ENCODE peak calls at places on chromosomes 6 and 20, in six cellular contexts. N, Y, E, J, F and M are unnamed samples. For H3K4me1, the result is how much of the 10 kb centered on the place peaks cover.

GRCh38 chr20:9112541-9113515 is 43.9 kb downstream of the PLCB4 start:
- DNase-seq in E (no peak), F (no peak), N (peak), J (no peak), Y (no peak), M (peak)

GRCh38 chr6:42224222-42225042 is 6.8 kb upstream of the MRPS10 start:
- DNase-seq in E (no peak), Y (no peak), J (peak), N (no peak), F (no peak), M (peak)

GRCh38 chr6:89951574-89952360 is 57.5 kb downstream of the GJA10 start:
- DNase-seq in Y (no peak), E (no peak), F (no peak), J (no peak), N (peak), M (no peak)

GRCh38 chr6:169205176-169206160 is 48.2 kb downstream of the THBS2 start:
- DNase-seq in F (no peak), Y (no peak), N (no peak), E (no peak), J (no peak), M (no peak)

GRCh38 chr20:10309326-10309725 is 90.7 kb downstream of the SNAP25 start:
- DNase-seq in Y (no peak), J (peak), N (no peak), E (no peak), F (no peak), M (peak)

GRCh38 chr20:22679197-22679596 is 94.8 kb upstream of the FOXA2 start:
- DNase-seq in F (no peak), J (no peak), N (no peak), Y (no peak), E (no peak), M (no peak)

GRCh38 chr6:19210849-19211590 is 626.1 kb upstream of the ID4 start:
- DNase-seq in J (no peak), Y (no peak), N (peak), F (no peak), E (peak), M (peak)

GRCh38 chr20:33602826-33603590 is 59.1 kb upstream of the C20orf144 start:
- DNase-seq in Y (no peak), E (no peak), J (no peak), N (no peak), F (no peak), M (no peak)

GRCh38 chr6:30548375-30548774 is 7.9 kb downstream of the GNL1 start:
- DNase-seq in F (no peak), E (no peak), N (no peak), Y (no peak), J (no peak), M (no peak)

GRCh38 chr6:31972709-31973350 is 892 bp upstream of the DXO start:
- DNase-seq in F (no peak), N (no peak), J (no peak), Y (no peak), E (peak), M (no peak)

GRCh38 chr6:5996701-5997419 is 9.9 kb downstream of the NRN1 start:
- DNase-seq in E (no peak), F (no peak), J (no peak), Y (no peak), N (no peak), M (no peak)

GRCh38 chr20:37298190-37298939 is 8.9 kb downstream of the MANBAL start:
- DNase-seq in E (no peak), J (no peak), N (no peak), Y (peak), F (no peak), M (peak)

GRCh38 chr6:84618836-84619235 is 145.6 kb downstream of the TBX18 start:
- DNase-seq in Y (no peak), N (no peak), F (no peak), E (no peak), J (no peak), M (peak)

GRCh38 chr20:22684072-22684762 is 99.8 kb upstream of the FOXA2 start:
- DNase-seq in N (peak), F (peak), E (peak), J (peak), Y (peak), M (peak)

GRCh38 chr6:98894810-98895209 is 52.9 kb downstream of the FBXL4 start:
- DNase-seq in N (no peak), J (no peak), Y (no peak), E (no peak), F (no peak), M (peak)

GRCh38 chr20:53834044-53834442 is 236.4 kb downstream of the BCAS1 start:
- DNase-seq in Y (no peak), F (no peak), E (no peak), J (no peak), N (peak), M (no peak)

GRCh38 chr6:89862281-89862680 is 32.0 kb upstream of the GJA10 start:
- DNase-seq in E (no peak), F (no peak), N (no peak), J (no peak), Y (no peak), M (no peak)

GRCh38 chr6:125195526-125195925 is 42.0 kb downstream of the TPD52L1 start:
- DNase-seq in N (peak), E (no peak), F (no peak), J (no peak), Y (no peak), M (no peak)

GRCh38 chr20:19223640-19224039 is 11.2 kb downstream of the SLC24A3 start:
- DNase-seq in Y (no peak), E (no peak), J (no peak), F (no peak), N (no peak), M (no peak)

GRCh38 chr20:36407196-36407733 is 101.1 kb downstream of the DLGAP4 start:
- DNase-seq in J (no peak), F (no peak), N (no peak), E (no peak), Y (no peak), M (no peak)

GRCh38 chr6:131960371-131961133 is 9.4 kb upstream of the CCN2 start:
- DNase-seq in F (no peak), E (no peak), Y (no peak), J (no peak), N (no peak), M (no peak)

GRCh38 chr20:44952731-44953130 is 7.5 kb downstream of the TOMM34 start:
- DNase-seq in N (no peak), Y (no peak), E (no peak), F (no peak), J (no peak), M (no peak)

GRCh38 chr6:144305985-144306384 is 20.9 kb downstream of the UTRN start:
- DNase-seq in J (no peak), Y (no peak), E (no peak), F (no peak), N (no peak), M (no peak)

GRCh38 chr6:166438211-166438861 is 55.6 kb upstream of the MPC1 start:
- DNase-seq in E (no peak), F (no peak), J (no peak), Y (peak), N (no peak), M (no peak)

GRCh38 chr6:52087498-52087999 is at the start of gene PKHD1:
- DNase-seq in N (no peak), Y (peak), E (peak), J (no peak), F (peak), M (peak)

GRCh38 chr6:64874776-64875175 is 832.2 kb downstream of the EYS start:
- DNase-seq in Y (no peak), E (no peak), N (no peak), F (no peak), J (no peak), M (no peak)

GRCh38 chr20:4406627-4407026 is 315.1 kb upstream of the PRND start:
- DNase-seq in Y (no peak), F (no peak), E (peak), N (no peak), J (no peak), M (no peak)

GRCh38 chr20:31738729-31739549 is at the start of gene TPX2:
- DNase-seq in E (peak), J (peak), N (peak), F (peak), Y (peak), M (peak)

GRCh38 chr6:31738048-31738979 is 1.5 kb upstream of the MSH5 start:
- DNase-seq in E (peak), Y (peak), F (peak), N (no peak), J (no peak), M (peak)

GRCh38 chr6:15033850-15034203 is 212.0 kb upstream of the JARID2 start:
- DNase-seq in N (no peak), Y (no peak), F (no peak), E (no peak), J (no peak), M (no peak)

GRCh38 chr20:58752565-58752964 is 60.0 kb downstream of the NPEPL1 start:
- DNase-seq in N (no peak), Y (peak), J (no peak), F (no peak), E (no peak), M (no peak)

GRCh38 chr6:159726918-159727716 is at the start of gene WTAP:
- DNase-seq in E (peak), Y (peak), F (peak), N (peak), J (peak), M (peak)

GRCh38 chr6:159729598-159729997 is 2.3 kb downstream of the WTAP start:
- DNase-seq in F (no peak), J (no peak), E (no peak), Y (no peak), N (peak), M (peak)

GRCh38 chr6:159728552-159728951 is 1.2 kb downstream of the WTAP start:
- DNase-seq in F (no peak), N (no peak), J (no peak), Y (no peak), E (peak), M (no peak)

GRCh38 chr6:159726196-159726917 is 949 bp upstream of the WTAP start:
- DNase-seq in J (no peak), E (peak), N (no peak), Y (no peak), F (no peak), M (no peak)

GRCh38 chr6:159727717-159728440 is 573 bp downstream of the WTAP start:
- DNase-seq in Y (no peak), F (no peak), J (no peak), N (no peak), E (no peak), M (peak)
- H3K4me1 ChIP-seq in Y (half or more), F (under half), J (under half), N (under half), E (under half), M (under half)

DNA sequence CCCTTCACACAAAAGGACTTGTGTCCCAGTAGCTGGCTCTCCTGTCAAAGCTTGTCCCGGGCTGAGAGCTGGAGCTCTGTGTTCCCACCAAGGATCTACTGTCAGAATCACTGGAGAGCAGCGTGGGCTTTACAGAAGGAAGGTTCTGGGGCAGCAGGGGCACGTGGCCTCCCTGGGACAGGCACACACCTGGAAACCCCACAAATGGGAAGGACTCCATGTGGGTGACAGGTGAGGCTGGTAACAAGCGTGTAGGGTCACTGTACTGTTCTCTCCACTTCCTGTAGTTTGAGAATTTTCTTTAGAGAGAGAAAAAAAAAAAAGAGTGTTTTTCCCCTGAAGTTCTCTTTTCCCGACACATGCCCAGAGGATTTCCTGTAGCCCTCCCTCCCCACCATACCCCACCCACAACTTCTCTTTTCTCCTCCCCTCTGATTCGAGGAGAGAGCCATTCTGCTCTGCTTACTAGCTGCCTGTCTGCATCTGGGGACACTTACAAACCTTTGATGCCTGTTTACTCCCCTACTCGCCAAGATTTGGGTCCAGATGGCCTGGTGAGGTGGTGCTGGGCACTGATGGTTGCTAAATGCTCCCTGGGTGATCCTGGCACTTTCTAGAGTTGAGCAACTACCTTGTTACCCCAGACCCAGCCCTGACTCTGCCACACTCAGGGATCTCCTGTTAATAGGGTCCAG is 84.1 kb upstream of the SIRPA start:
- DNase-seq in N (no peak), J (no peak), E (no peak), Y (no peak), F (no peak), M (peak)
- H3K4me3 ChIP-seq in N (no peak), J (no peak), E (no peak), Y (no peak), F (no peak), M (no peak)

GRCh38 chr6:3735029-3735605 is 16.4 kb downstream of the PXDC1 start:
- DNase-seq in E (no peak), N (no peak), F (no peak), Y (no peak), J (no peak), M (no peak)

GRCh38 chr6:3734023-3734422 is 17.5 kb downstream of the PXDC1 start:
- DNase-seq in N (no peak), J (no peak), Y (no peak), F (no peak), E (no peak), M (no peak)

GRCh38 chr6:3731700-3732099 is 19.8 kb downstream of the PXDC1 start:
- DNase-seq in J (no peak), E (no peak), N (peak), F (no peak), Y (no peak), M (no peak)

GRCh38 chr6:3732345-3733141 is 19.0 kb downstream of the PXDC1 start:
- DNase-seq in Y (peak), E (peak), J (no peak), N (peak), F (peak), M (peak)

DNA sequence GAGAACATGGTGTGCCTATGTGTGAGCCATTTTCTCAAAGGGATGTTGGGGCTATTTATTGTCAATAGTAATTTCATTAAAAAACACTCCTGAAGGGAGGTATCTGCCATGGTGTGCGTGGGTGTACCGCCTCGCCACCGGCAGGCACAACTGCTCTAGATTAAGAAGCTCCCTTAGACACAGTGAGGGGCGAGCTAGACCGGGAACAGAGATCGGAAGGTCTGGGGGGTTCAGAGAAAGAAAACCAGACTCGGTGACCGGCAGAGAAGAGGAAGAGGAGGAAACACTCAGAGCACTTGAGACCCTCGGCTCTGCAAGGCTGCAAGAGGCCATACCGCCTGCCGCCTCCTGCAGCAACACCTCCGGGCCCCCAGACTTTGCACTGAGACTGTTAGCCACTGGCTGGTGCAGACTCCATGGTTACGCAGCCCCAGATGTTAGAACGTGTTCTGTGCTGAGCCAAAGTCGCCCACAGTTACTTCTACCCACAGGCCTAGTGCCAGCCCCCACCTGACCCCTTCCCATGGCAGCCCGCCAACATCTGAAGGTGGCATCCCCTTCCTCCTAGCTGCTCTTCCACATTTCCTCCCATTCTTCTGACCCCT is 18.1 kb downstream of the PXDC1 start:
- DNase-seq in J (no peak), E (no peak), N (no peak), F (no peak), Y (no peak), M (no peak)
- H3K4me1 ChIP-seq in J (under half), E (under half), N (under half), F (under half), Y (under half), M (under half)

GRCh38 chr6:79421707-79422484 is 115.3 kb downstream of the LCA5 start:
- DNase-seq in J (no peak), F (no peak), Y (no peak), N (peak), E (no peak), M (peak)
- H3K4me3 ChIP-seq in J (no peak), F (no peak), Y (no peak), N (no peak), E (no peak), M (no peak)

GRCh38 chr6:147109707-147110106 is 94.5 kb upstream of the STXBP5 start:
- DNase-seq in J (no peak), E (no peak), F (no peak), Y (no peak), N (no peak), M (no peak)

GRCh38 chr6:147105786-147106185 is 98.4 kb upstream of the STXBP5 start:
- DNase-seq in Y (no peak), J (no peak), E (no peak), N (no peak), F (no peak), M (no peak)

GRCh38 chr6:147103641-147104040 is 100.6 kb upstream of the STXBP5 start:
- DNase-seq in J (no peak), N (no peak), F (no peak), E (no peak), Y (no peak), M (peak)

GRCh38 chr6:147108256-147108910 is 95.8 kb upstream of the STXBP5 start:
- DNase-seq in J (no peak), Y (no peak), E (no peak), F (no peak), N (no peak), M (no peak)

GRCh38 chr6:147106759-147107401 is 97.3 kb upstream of the STXBP5 start:
- DNase-seq in F (no peak), J (no peak), Y (no peak), N (no peak), E (no peak), M (peak)
- H3K4me1 ChIP-seq in F (under half), J (under half), Y (under half), N (under half), E (under half), M (under half)

GRCh38 chr20:49986049-49986448 is 3.3 kb downstream of the SNAI1 start:
- DNase-seq in Y (no peak), N (peak), E (no peak), F (no peak), J (no peak), M (no peak)
- H3K4me3 ChIP-seq in Y (no peak), N (no peak), E (peak), F (no peak), J (peak), M (no peak)

GRCh38 chr6:26230336-26230735 is 134.7 kb upstream of the BTN3A2 start:
- DNase-seq in Y (no peak), J (no peak), N (no peak), E (no peak), F (no peak), M (no peak)

GRCh38 chr6:26232306-26232949 is 132.6 kb upstream of the BTN3A2 start:
- DNase-seq in Y (no peak), E (no peak), N (no peak), F (no peak), J (no peak), M (no peak)

GRCh38 chr6:26232950-26233607 is 131.9 kb upstream of the BTN3A2 start:
- DNase-seq in E (peak), J (no peak), N (peak), Y (no peak), F (no peak), M (no peak)

GRCh38 chr6:26233608-26234420 is 131.2 kb upstream of the BTN3A2 start:
- DNase-seq in Y (peak), J (no peak), F (peak), N (peak), E (peak), M (peak)

GRCh38 chr6:26231006-26231587 is 133.9 kb upstream of the BTN3A2 start:
- DNase-seq in N (no peak), E (no peak), Y (no peak), F (no peak), J (no peak), M (no peak)
- H3K4me1 ChIP-seq in N (under half), E (under half), Y (under half), F (under half), J (under half), M (under half)

GRCh38 chr6:152459245-152459644 is 177.9 kb downstream of the SYNE1 start:
- DNase-seq in Y (no peak), N (no peak), J (no peak), E (no peak), F (no peak), M (no peak)

GRCh38 chr6:152458648-152459047 is 178.5 kb downstream of the SYNE1 start:
- DNase-seq in E (no peak), Y (no peak), N (no peak), F (no peak), J (no peak), M (peak)

GRCh38 chr6:152462716-152463115 is 174.4 kb downstream of the SYNE1 start:
- DNase-seq in J (no peak), N (no peak), Y (no peak), F (no peak), E (no peak), M (no peak)

GRCh38 chr6:152461556-152461955 is 175.6 kb downstream of the SYNE1 start:
- DNase-seq in N (no peak), F (no peak), J (no peak), Y (no peak), E (no peak), M (no peak)

GRCh38 chr6:152463183-152463582 is 174.0 kb downstream of the SYNE1 start:
- DNase-seq in E (no peak), N (no peak), F (no peak), J (no peak), Y (no peak), M (no peak)
- H3K4me3 ChIP-seq in E (no peak), N (no peak), F (no peak), J (peak), Y (peak), M (no peak)